ENCODE peak calls at places on chromosomes 16 and 17, in six cellular contexts. D is fibroblast of pulmonary artery, U is neural crest cell, G is M059J, B is mesothelial cell of epicardium, Q is NCI-H1105. T is an unnamed sample.

GRCh38 chr16:85354623-85355514 is 242.6 kb upstream of the CIBAR2 start:
- DNase-seq in U (peak), B (peak), D (peak), G (peak), Q (no peak), T (no peak)

GRCh38 chr17:1647802-1648581 is 1.7 kb downstream of the RILP start:
- DNase-seq in U (no peak), Q (no peak), D (peak), G (no peak), B (no peak), T (peak)

GRCh38 chr16:64865037-64865696 is 256.7 kb downstream of the CDH11 start:
- DNase-seq in U (no peak), G (no peak), D (peak), B (no peak), Q (no peak), T (no peak)

GRCh38 chr17:75876938-75877751 is 1.2 kb downstream of the TRIM47 start:
- DNase-seq in U (no peak), D (peak), G (peak), B (peak), Q (no peak), T (peak)

GRCh38 chr17:81245024-81245664 is 6.0 kb downstream of the NDUFAF8 start:
- DNase-seq in G (no peak), U (no peak), Q (no peak), B (no peak), D (no peak), T (no peak)

GRCh38 chr17:48753794-48754499 is 25.4 kb upstream of the HOXB13 start:
- DNase-seq in U (no peak), G (peak), D (no peak), Q (no peak), B (no peak), T (no peak)

GRCh38 chr17:42283241-42284019 is 4.9 kb upstream of the STAT5A start:
- DNase-seq in Q (no peak), U (no peak), G (no peak), D (no peak), B (no peak), T (no peak)

GRCh38 chr16:84446596-84447392 is 57.7 kb downstream of the MEAK7 start:
- DNase-seq in Q (no peak), B (no peak), G (no peak), D (no peak), U (no peak), T (no peak)

GRCh38 chr17:57949649-57950048 is 5.6 kb downstream of the CUEDC1 start:
- DNase-seq in G (peak), Q (no peak), B (no peak), U (no peak), D (no peak), T (peak)

GRCh38 chr17:59361916-59362810 is 30.7 kb downstream of the YPEL2 start:
- DNase-seq in G (peak), D (peak), B (no peak), Q (no peak), U (no peak), T (no peak)

GRCh38 chr17:57972151-57972550 is 15.9 kb downstream of the VEZF1 start:
- DNase-seq in G (no peak), D (no peak), Q (no peak), U (no peak), B (peak), T (no peak)

GRCh38 chr17:21360048-21360447 is 16.1 kb upstream of the KCNJ12 start:
- DNase-seq in U (no peak), Q (no peak), G (no peak), D (no peak), B (no peak), T (no peak)

GRCh38 chr16:85051710-85052082 is 24.1 kb downstream of the KIAA0513 start:
- DNase-seq in G (no peak), Q (no peak), U (no peak), D (no peak), B (no peak), T (no peak)

GRCh38 chr16:77238593-77238992 is 39.4 kb downstream of the SYCE1L start:
- DNase-seq in G (peak), U (no peak), Q (no peak), B (no peak), D (no peak), T (no peak)

GRCh38 chr16:10736926-10737625 is 6.6 kb upstream of the NUBP1 start:
- DNase-seq in D (peak), Q (peak), U (peak), B (peak), G (peak), T (peak)

GRCh38 chr16:30902070-30902972 is 5.9 kb downstream of the CTF1 start:
- DNase-seq in U (peak), G (peak), D (peak), Q (no peak), B (peak), T (peak)

GRCh38 chr16:2519711-2520080 is 475 bp upstream of the AMDHD2 start:
- DNase-seq in D (no peak), B (no peak), G (no peak), Q (no peak), U (no peak), T (peak)

GRCh38 chr16:29290631-29291247 is 115.8 kb downstream of the NPIPB11 start:
- DNase-seq in Q (no peak), B (peak), G (peak), D (peak), U (peak), T (peak)